ENCODE peak calls at places on chromosome 22, in five cellular contexts. X is brain microvascular endothelial cell, B is IMR-90, S is breast epithelium, H is endothelial cell. G is an unnamed sample.

GRCh38 chr22:32407332-32407731 is 4.7 kb downstream of the RTCB start:
- DNase-seq in X (no peak), B (no peak), H (no peak), S (no peak), G (no peak)

GRCh38 chr22:30399718-30400117 is 2.9 kb downstream of the SEC14L2 start:
- DNase-seq in S (no peak), X (no peak), H (no peak), B (no peak), G (no peak)

GRCh38 chr22:37470087-37470445 is 16.1 kb downstream of the MFNG start:
- DNase-seq in B (no peak), H (no peak), S (no peak), X (no peak), G (no peak)

GRCh38 chr22:45937960-45938359 is 39.0 kb downstream of the WNT7B start:
- DNase-seq in X (no peak), S (no peak), B (no peak), H (no peak), G (no peak)

GRCh38 chr22:46501701-46502100 is 35.7 kb downstream of the CELSR1 start:
- DNase-seq in S (no peak), X (peak; percentile 59), H (no peak), B (peak; percentile 76), G (peak; percentile 83)

GRCh38 chr22:46792061-46792796 is 29.8 kb downstream of the TBC1D22A start:
- DNase-seq in X (no peak), S (no peak), H (peak; percentile 59), B (no peak), G (no peak)

GRCh38 chr22:33579448-33580093 is 340.7 kb downstream of the LARGE1 start:
- DNase-seq in B (peak; percentile 38), X (peak; percentile 58), S (no peak), H (peak; percentile 85), G (peak; percentile 28)

GRCh38 chr22:50141462-50141861 is 29.1 kb upstream of the PANX2 start:
- DNase-seq in H (no peak), X (no peak), S (no peak), B (no peak), G (no peak)

GRCh38 chr22:28027453-28028448 is 108.7 kb upstream of the PITPNB start:
- DNase-seq in X (no peak), H (no peak), S (peak; percentile 65), B (no peak), G (no peak)

GRCh38 chr22:42725606-42726355 is 5.1 kb upstream of the A4GALT start:
- DNase-seq in S (no peak), B (no peak), H (no peak), X (no peak), G (no peak)

GRCh38 chr22:29166180-29166579 is 39.5 kb upstream of the EMID1 start:
- DNase-seq in H (no peak), B (no peak), X (no peak), S (no peak), G (no peak)

GRCh38 chr22:31104869-31105268 is 2.5 kb downstream of the SELENOM start:
- DNase-seq in X (no peak), B (no peak), H (peak; percentile 71), S (no peak), G (no peak)

GRCh38 chr22:45754822-45755221 is 83.2 kb downstream of the ATXN10 start:
- DNase-seq in B (no peak), S (no peak), H (no peak), X (no peak), G (no peak)

GRCh38 chr22:33844273-33844672 is 76.0 kb downstream of the LARGE1 start:
- DNase-seq in B (no peak), H (no peak), S (no peak), X (no peak), G (no peak)

GRCh38 chr22:45805413-45805812 is 133.8 kb downstream of the ATXN10 start:
- DNase-seq in X (peak; percentile 17), B (no peak), S (no peak), H (no peak), G (no peak)

GRCh38 chr22:49290286-49290685 is 537.4 kb downstream of the BRD1 start:
- DNase-seq in S (no peak), X (no peak), B (no peak), H (no peak), G (no peak)

GRCh38 chr22:21741790-21742189 is 6.2 kb upstream of the YPEL1 start:
- DNase-seq in X (no peak), H (no peak), B (no peak), S (no peak), G (no peak)

GRCh38 chr22:50691521-50691920 is 18.9 kb downstream of the SHANK3 start:
- DNase-seq in S (no peak), X (peak; percentile 40), H (no peak), B (peak; percentile 44), G (peak; percentile 28)

GRCh38 chr22:29149841-29150555 is 55.7 kb upstream of the EMID1 start:
- DNase-seq in B (no peak), S (no peak), H (no peak), X (no peak), G (no peak)

GRCh38 chr22:38017272-38017920 is 33.0 kb upstream of the SOX10 start:
- DNase-seq in X (peak; percentile 30), H (no peak), S (peak; percentile 91), B (peak; percentile 52), G (peak; percentile 26)

GRCh38 chr22:48404004-48404403 is 1423.7 kb downstream of the BRD1 start:
- DNase-seq in X (no peak), S (no peak), B (no peak), H (no peak), G (no peak)

GRCh38 chr22:25050566-25050965 is 98.0 kb downstream of the KIAA1671 start:
- DNase-seq in X (no peak), H (no peak), B (no peak), S (no peak), G (no peak)

GRCh38 chr22:25051983-25052710 is 99.6 kb downstream of the KIAA1671 start:
- DNase-seq in X (no peak), S (no peak), B (no peak), H (no peak), G (no peak)

GRCh38 chr22:25048659-25049657 is 96.4 kb downstream of the KIAA1671 start:
- DNase-seq in B (peak; percentile 23), S (peak; percentile 31), X (peak; percentile 34), H (peak; percentile 68), G (peak; percentile 45)

GRCh38 chr22:25049770-25050169 is 97.3 kb downstream of the KIAA1671 start:
- DNase-seq in B (no peak), H (no peak), S (no peak), X (no peak), G (no peak)

DNA sequence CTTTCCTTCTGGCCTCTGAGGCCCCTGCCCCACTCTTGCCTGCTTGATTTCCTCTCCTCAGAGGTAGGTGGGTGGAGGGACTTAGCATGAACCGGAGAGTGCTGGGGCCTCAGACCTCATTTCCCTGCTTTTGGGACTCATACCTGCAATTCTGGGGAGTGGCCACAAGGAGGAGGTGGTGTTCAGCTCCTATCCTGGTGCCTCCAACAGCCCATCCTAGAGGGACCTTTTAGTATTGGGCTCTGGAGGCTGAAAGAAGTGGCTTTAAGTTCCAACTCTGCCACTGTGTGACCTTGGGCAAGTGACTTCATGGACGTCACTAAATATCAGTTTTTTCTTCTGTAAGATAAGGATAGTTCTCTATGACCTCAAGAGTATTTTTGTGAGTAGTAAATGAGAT is 98.6 kb downstream of the KIAA1671 start:
- DNase-seq in B (no peak), H (no peak), S (no peak), X (no peak), G (no peak)
- TF ChIP-seq CTCF in B (peak; percentile 6), H (peak; percentile 68), S (no peak), X (peak; percentile 67), G (peak; percentile 53)

DNA sequence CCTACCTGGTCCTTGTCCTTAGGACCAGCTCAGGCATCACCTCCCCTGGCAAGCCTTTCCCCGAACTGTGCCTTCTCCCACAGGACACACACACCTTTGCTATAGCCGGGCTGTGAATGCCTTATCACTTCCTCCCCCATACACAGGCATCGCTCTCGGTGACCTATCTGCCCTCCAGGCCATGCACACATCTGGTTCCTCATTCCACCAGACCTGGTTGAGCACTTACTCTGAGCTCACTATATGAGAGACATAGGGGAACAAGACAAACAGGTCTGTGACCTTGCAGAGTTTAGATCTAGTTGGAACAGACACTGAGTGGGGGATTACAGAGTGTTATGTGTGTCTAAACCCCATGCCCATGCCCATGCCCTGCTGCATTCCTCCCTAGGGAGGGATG is 3.1 kb upstream of the BCR start:
- DNase-seq in B (no peak), X (no peak), H (no peak), S (no peak), G (no peak)
- TF ChIP-seq CTCF in B (no peak), X (no peak), H (no peak), S (no peak), G (no peak)

GRCh38 chr22:41096391-41096790 is 4.0 kb downstream of the EP300 start:
- DNase-seq in H (no peak), X (no peak), B (no peak), S (no peak), G (no peak)

GRCh38 chr22:41091139-41092022 is 1.0 kb upstream of the EP300 start:
- DNase-seq in X (peak; percentile 97), S (peak; percentile 99), H (peak; percentile 99), B (peak; percentile 98), G (peak; percentile 98)

GRCh38 chr22:41094036-41094435 is 1.6 kb downstream of the EP300 start:
- DNase-seq in X (peak; percentile 16), S (no peak), H (no peak), B (peak; percentile 40), G (peak; percentile 42)

GRCh38 chr22:41092847-41093371 is 517 bp downstream of the EP300 start:
- DNase-seq in H (no peak), B (peak; percentile 20), S (no peak), X (no peak), G (peak; percentile 44)

GRCh38 chr22:41092023-41092817 is at the start of gene EP300:
- DNase-seq in X (peak; percentile 45), B (peak; percentile 68), S (peak; percentile 90), H (peak; percentile 68), G (peak; percentile 67)
- TF ChIP-seq CTCF in X (peak; percentile 38), B (peak; percentile 19), S (peak; percentile 35), H (no peak), G (peak; percentile 33)

DNA sequence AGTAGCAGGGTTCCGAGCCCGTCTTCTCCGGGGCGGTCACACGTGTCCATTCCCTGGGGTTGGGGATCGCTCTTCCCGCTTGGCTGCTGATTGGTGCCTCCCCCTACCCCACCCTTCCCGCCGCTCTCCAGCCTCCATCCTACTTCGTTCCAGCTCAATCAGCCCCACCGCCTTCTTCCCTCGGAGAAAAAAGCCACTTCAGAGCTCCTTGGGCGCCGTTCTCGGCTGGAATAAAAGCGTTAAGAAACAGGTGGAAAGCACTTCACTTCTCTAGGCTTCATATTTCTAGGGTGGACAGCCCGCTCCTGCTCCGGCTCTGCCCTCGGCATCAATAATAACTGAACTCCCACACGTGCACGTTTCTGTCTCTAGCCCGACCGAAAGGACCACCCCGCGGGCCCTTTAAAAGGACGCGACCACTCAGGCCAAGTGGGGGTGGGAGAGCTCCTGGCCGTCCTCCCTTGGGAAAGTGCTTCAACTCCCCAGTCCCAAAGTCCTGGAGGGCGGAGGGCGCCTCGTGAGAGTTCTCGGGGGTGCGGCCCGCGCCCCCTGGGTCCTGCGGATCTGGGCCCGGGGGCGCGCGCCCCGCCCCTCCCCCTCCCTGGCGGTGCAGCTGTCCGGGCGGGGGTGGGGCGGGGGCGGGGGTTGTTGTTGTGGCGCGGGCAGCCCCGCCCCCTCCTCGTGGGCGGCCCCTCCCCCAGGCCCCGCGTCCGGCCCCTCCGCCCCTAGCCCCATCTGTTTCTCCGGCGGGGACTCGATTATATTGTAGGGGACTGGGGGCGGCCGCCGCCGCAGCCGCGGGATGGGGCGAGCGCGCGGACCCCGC is at the start of gene CECR2:
- DNase-seq in X (no peak), B (no peak), H (peak; percentile 74), S (no peak), G (no peak)
- TF ChIP-seq CTCF in X (no peak), B (no peak), H (no peak), S (no peak), G (no peak)

GRCh38 chr22:39282642-39283311 is 36.6 kb downstream of the RPL3 start:
- DNase-seq in H (no peak), B (no peak), X (no peak), S (no peak), G (no peak)
- TF ChIP-seq CTCF in H (no peak), B (peak; percentile 29), X (no peak), S (no peak), G (no peak)